ENCODE peak calls at places on chromosomes 11 and 22, in seven cellular contexts. C is A549, U is ovary, A is esophagus muscularis mucosa, P is tibial nerve, J is stomach, E is SK-N-SH. R is an unnamed sample. For H3K4me1, the result is how much of the 10 kb centered on the place peaks cover.

GRCh38 chr22:19619144-19620009 is 94.9 kb upstream of the SEPTIN5 start:
- DNase-seq in C (no peak), U (no peak), A (no peak), P (no peak), J (no peak), E (no peak), R (no peak)

GRCh38 chr22:46546466-46547178 is 9.2 kb upstream of the CELSR1 start:
- DNase-seq in C (no peak), U (no peak), A (no peak), P (no peak), J (peak), E (no peak), R (peak)

GRCh38 chr22:42282943-42283287 is 12.5 kb upstream of the TCF20 start:
- DNase-seq in C (no peak), U (no peak), A (no peak), P (no peak), J (no peak), E (no peak), R (no peak)

GRCh38 chr11:45145421-45146071 is 893 bp upstream of the PRDM11 start:
- DNase-seq in C (no peak), U (no peak), A (peak), P (peak), J (peak), E (no peak), R (peak)

GRCh38 chr11:15901046-15901445 is 455.3 kb downstream of the SOX6 start:
- DNase-seq in C (no peak), U (no peak), A (no peak), P (no peak), J (no peak), E (no peak), R (no peak)

GRCh38 chr11:8167796-8168195 is 1.0 kb downstream of the RIC3 start:
- DNase-seq in C (no peak), U (no peak), A (no peak), P (no peak), J (no peak), E (no peak), R (no peak)

GRCh38 chr11:1879342-1879940 is 12.3 kb downstream of the PRR33 start:
- DNase-seq in C (no peak), U (no peak), A (no peak), P (no peak), J (no peak), E (peak), R (peak)

GRCh38 chr11:115379528-115379927 is 124.7 kb downstream of the CADM1 start:
- DNase-seq in C (no peak), U (no peak), A (no peak), P (no peak), J (no peak), E (no peak), R (no peak)

GRCh38 chr11:131038597-131038996 is 122.3 kb upstream of the SNX19 start:
- DNase-seq in C (no peak), U (no peak), A (peak), P (no peak), J (no peak), E (peak), R (no peak)

GRCh38 chr11:6365659-6366058 is 24.6 kb upstream of the SMPD1 start:
- DNase-seq in C (no peak), U (no peak), A (no peak), P (no peak), J (peak), E (no peak), R (no peak)

GRCh38 chr11:125494601-125494986 is 1.5 kb downstream of the FEZ1 start:
- DNase-seq in C (no peak), U (no peak), A (no peak), P (no peak), J (no peak), E (no peak), R (no peak)

GRCh38 chr11:134883484-134883883 is 471.4 kb upstream of the B3GAT1 start:
- DNase-seq in C (no peak), U (no peak), A (peak), P (no peak), J (no peak), E (no peak), R (no peak)

GRCh38 chr11:6233984-6234313 is 487 bp downstream of the FHIP1B start:
- DNase-seq in C (no peak), U (no peak), A (no peak), P (no peak), J (no peak), E (no peak), R (no peak)

GRCh38 chr11:9527481-9528140 is 45.9 kb upstream of the WEE1 start:
- DNase-seq in C (no peak), U (no peak), A (no peak), P (peak), J (no peak), E (no peak), R (no peak)

GRCh38 chr11:127733552-127733951 is 733.0 kb upstream of the KIRREL3 start:
- DNase-seq in C (no peak), U (no peak), A (no peak), P (no peak), J (no peak), E (peak), R (no peak)

GRCh38 chr11:43327987-43328386 is 16.2 kb downstream of the API5 start:
- DNase-seq in C (no peak), U (no peak), A (no peak), P (no peak), J (peak), E (no peak), R (no peak)

GRCh38 chr11:131889146-131889577 is 518.7 kb downstream of the NTM start:
- DNase-seq in C (no peak), U (no peak), A (no peak), P (no peak), J (no peak), E (peak), R (no peak)

GRCh38 chr22:39243443-39244072 is 1.2 kb downstream of the PDGFB start:
- DNase-seq in C (peak), U (no peak), A (no peak), P (no peak), J (no peak), E (no peak), R (no peak)

GRCh38 chr11:118791961-118792578 is 1.1 kb upstream of the DDX6 start:
- DNase-seq in C (peak), U (peak), A (no peak), P (peak), J (peak), E (peak), R (peak)

GRCh38 chr11:66189031-66189745 is 79.3 kb upstream of the RAB1B start:
- DNase-seq in C (no peak), U (no peak), A (no peak), P (no peak), J (no peak), E (no peak), R (no peak)

GRCh38 chr22:47854226-47854625 is 1091.8 kb downstream of the TBC1D22A start:
- DNase-seq in C (no peak), U (no peak), A (no peak), P (no peak), J (no peak), E (no peak), R (no peak)

GRCh38 chr22:18088825-18089568 is 11.2 kb downstream of the PEX26 start:
- DNase-seq in C (no peak), U (no peak), A (no peak), P (no peak), J (no peak), E (no peak), R (no peak)

GRCh38 chr11:111449158-111449557 is 63.0 kb downstream of the BTG4 start:
- DNase-seq in C (no peak), U (no peak), A (no peak), P (no peak), J (no peak), E (peak), R (peak)

GRCh38 chr22:41822289-41823057 is 10.4 kb upstream of the SREBF2 start:
- DNase-seq in C (peak), U (no peak), A (no peak), P (peak), J (no peak), E (peak), R (no peak)

GRCh38 chr22:16959345-16959930 is 48.6 kb downstream of the GAB4 start:
- DNase-seq in C (no peak), U (no peak), A (peak), P (no peak), J (no peak), E (no peak), R (no peak)

GRCh38 chr11:72224587-72225410 is at the start of gene INPPL1:
- DNase-seq in C (no peak), U (peak), A (no peak), P (no peak), J (peak), E (peak), R (no peak)

GRCh38 chr11:8384199-8384821 is 120.6 kb upstream of the LMO1 start:
- DNase-seq in C (no peak), U (no peak), A (peak), P (no peak), J (peak), E (no peak), R (no peak)

GRCh38 chr22:48321986-48322545 is 1505.6 kb downstream of the BRD1 start:
- DNase-seq in C (no peak), U (peak), A (no peak), P (no peak), J (no peak), E (no peak), R (no peak)

GRCh38 chr11:109981028-109981636 is 112.1 kb upstream of the ZC3H12C start:
- DNase-seq in C (no peak), U (no peak), A (no peak), P (no peak), J (no peak), E (no peak), R (no peak)
- H3K4me3 ChIP-seq in C (no peak), U (no peak), A (no peak), P (no peak), J (no peak), E (no peak), R (no peak)

GRCh38 chr22:36081023-36081431 is 52.4 kb upstream of the RBFOX2 start:
- DNase-seq in C (no peak), U (no peak), A (no peak), P (no peak), J (no peak), E (no peak), R (no peak)
- TF ChIP-seq EP300 in C (no peak), U (no peak), A (no peak), P (no peak), J (peak), E (no peak), R (no peak)

GRCh38 chr11:65119670-65119995 is 2.1 kb upstream of the ZNHIT2 start:
- DNase-seq in C (no peak), U (no peak), A (no peak), P (no peak), J (no peak), E (no peak), R (no peak)
- H3K4me1 ChIP-seq in C (under half), U (under half), A (half or more), P (under half), J (half or more), E (under half), R (half or more)

GRCh38 chr11:108237058-108237481 is 14.2 kb downstream of the ATM start:
- DNase-seq in C (no peak), U (no peak), A (no peak), P (no peak), J (no peak), E (no peak), R (no peak)
- H3K4me3 ChIP-seq in C (no peak), U (no peak), A (no peak), P (no peak), J (no peak), E (no peak), R (no peak)

DNA sequence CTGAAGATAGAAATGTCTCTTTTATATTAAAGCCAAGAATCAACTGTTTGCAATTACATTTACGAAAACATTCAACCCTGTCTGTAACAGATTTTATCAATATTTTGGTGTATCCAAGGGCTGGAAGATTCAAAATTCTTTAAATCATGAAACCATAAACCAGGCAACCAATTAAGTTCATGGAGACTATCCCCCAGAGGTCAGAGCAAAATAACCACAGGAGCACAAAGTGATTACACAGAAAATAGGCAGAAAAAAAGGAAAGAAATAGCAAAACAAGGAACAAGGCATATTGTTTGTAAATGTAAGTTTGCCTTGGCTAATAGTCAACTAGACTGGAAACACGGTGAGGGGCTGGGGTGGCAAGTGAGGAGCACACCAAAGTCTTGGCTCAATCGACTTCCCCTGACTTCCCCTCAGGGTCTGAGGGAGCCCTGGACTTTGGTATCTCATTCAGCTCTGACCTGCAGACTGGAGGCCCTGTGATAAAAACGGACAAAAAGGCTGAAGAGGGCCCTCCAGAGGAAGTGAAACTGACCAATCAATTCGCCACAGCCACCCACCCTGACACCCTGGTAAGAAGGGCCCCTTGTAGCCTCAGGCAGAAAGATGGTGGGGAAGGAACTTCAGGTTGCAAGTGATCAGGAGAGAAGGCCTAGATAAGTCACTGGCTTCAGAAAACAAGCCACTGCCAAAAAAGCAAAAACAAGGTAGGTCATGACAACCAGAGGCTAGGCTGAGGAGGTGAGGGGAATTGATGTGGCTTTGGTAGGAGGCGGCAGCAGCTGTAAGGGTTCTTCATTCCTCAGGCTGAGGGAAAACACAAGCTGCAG is 1.9 kb downstream of the SIK3 start:
- DNase-seq in C (no peak), U (no peak), A (no peak), P (no peak), J (no peak), E (peak), R (peak)
- TF ChIP-seq EP300 in C (no peak), U (no peak), A (no peak), P (no peak), J (no peak), E (no peak), R (no peak)

GRCh38 chr11:68469122-68469521 is 8.6 kb downstream of the PPP6R3 start:
- DNase-seq in C (no peak), U (no peak), A (no peak), P (no peak), J (no peak), E (no peak), R (no peak)

GRCh38 chr11:68471360-68472340 is 11.1 kb downstream of the PPP6R3 start:
- DNase-seq in C (no peak), U (no peak), A (no peak), P (no peak), J (no peak), E (no peak), R (no peak)

GRCh38 chr11:68468217-68468828 is 7.8 kb downstream of the PPP6R3 start:
- DNase-seq in C (no peak), U (no peak), A (no peak), P (no peak), J (no peak), E (no peak), R (no peak)

GRCh38 chr11:68469642-68470041 is 9.1 kb downstream of the PPP6R3 start:
- DNase-seq in C (no peak), U (no peak), A (no peak), P (no peak), J (no peak), E (no peak), R (no peak)

DNA sequence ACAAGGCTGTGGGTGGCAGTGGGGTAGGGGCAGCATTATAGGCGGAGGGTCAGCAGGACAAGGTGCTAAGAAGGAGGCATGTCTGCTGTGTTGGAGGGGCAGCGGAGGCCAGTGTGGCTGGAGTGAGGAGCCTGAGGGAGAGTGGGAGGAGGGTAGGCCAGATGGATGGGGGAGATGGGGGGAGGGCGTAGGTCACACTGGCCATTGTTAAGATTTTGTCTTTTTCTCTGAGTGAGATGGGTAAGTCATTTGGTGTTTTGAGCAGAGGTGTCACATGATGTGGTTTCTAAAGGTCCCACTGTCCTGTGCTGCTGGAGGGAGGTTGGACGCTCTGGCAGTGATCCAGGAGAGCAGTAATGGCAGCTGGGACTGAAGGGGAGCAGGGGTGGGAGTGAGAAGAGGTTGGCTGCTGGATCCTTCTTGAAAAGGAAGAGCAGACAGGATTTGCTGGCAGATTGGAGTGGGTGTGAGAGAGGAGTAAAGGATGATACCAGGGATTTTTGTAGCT is 9.8 kb downstream of the PPP6R3 start:
- DNase-seq in C (no peak), U (no peak), A (no peak), P (no peak), J (no peak), E (peak), R (no peak)
- H3K4me1 ChIP-seq in C (under half), U (under half), A (half or more), P (under half), J (half or more), E (under half), R (half or more)

DNA sequence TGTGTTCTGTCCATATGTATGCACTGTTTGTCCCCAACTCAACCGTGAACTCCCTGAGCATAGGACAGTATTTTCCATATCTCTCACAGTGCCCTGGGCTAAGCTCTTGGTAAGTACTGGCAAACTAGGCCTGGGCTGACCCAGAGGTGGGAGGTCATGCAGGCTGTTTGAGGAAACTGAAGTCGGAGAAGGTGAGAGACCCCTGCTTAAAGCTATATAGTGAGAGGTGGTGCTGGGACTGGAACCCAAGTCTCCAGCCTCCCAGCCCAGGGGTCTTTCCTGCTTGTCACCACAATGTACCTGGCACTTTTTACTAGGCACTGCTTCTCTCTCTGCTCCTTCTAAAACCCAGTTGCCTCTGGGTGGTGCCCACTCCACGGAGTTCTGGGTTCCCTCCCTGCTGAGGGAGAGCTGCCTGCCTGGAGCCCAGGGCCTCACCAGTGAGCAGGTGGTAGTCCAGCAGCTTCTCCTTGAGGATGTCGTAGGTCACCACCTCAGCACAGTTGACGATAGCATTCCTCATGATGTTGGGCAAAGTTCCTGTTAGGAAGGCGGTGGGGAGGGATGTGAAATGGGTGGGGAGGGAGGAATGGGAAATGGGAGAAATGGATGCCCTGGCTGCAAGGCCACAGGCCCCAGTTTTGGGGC is 4.7 kb downstream of the UCP3 start:
- DNase-seq in C (no peak), U (no peak), A (no peak), P (no peak), J (no peak), E (no peak), R (no peak)
- H3K4me3 ChIP-seq in C (no peak), U (no peak), A (no peak), P (no peak), J (no peak), E (no peak), R (no peak)

GRCh38 chr22:25362883-25363240 is 143.4 kb downstream of the CRYBB2 start:
- DNase-seq in C (no peak), U (no peak), A (no peak), P (no peak), J (no peak), E (no peak), R (peak)
- TF ChIP-seq EP300 in C (no peak), U (no peak), A (no peak), P (no peak), J (no peak), E (no peak), R (no peak)

R was measured in suprapubic skin.